ENCODE peak calls at places on chromosomes 7 and 10, in seven cellular contexts. One of them, this sample, is unnamed.
A peak's percentile ranks its signal among the peaks of the same experiment; 100 is the strongest.

GRCh38 chr7:23261843-23262452 is 15.4 kb downstream of the GPNMB start:
- DNase-seq in fibroblast of lung: peak; percentile 72
- DNase-seq in GM23338: peak; percentile 82
- DNase-seq in keratinocyte: no peak
- DNase-seq in H9: peak; percentile 69
- DNase-seq in PC-3: peak; percentile 72
- DNase-seq in osteoblast: peak; percentile 93
- DNase-seq in this sample: peak; percentile 75

GRCh38 chr10:59018977-59019376 is 157.5 kb upstream of the PHYHIPL start:
- DNase-seq in keratinocyte: no peak
- DNase-seq in osteoblast: no peak
- DNase-seq in H9: no peak
- DNase-seq in PC-3: no peak
- DNase-seq in fibroblast of lung: no peak
- DNase-seq in GM23338: no peak
- DNase-seq in this sample: no peak

GRCh38 chr7:13259908-13260307 is 572.5 kb downstream of the ARL4A start:
- DNase-seq in keratinocyte: no peak
- DNase-seq in PC-3: no peak
- DNase-seq in GM23338: no peak
- DNase-seq in osteoblast: no peak
- DNase-seq in H9: no peak
- DNase-seq in fibroblast of lung: no peak
- DNase-seq in this sample: no peak

GRCh38 chr10:133060022-133060421 is 27.7 kb upstream of the ADGRA1 start:
- DNase-seq in GM23338: no peak
- DNase-seq in osteoblast: no peak
- DNase-seq in fibroblast of lung: no peak
- DNase-seq in keratinocyte: no peak
- DNase-seq in H9: no peak
- DNase-seq in PC-3: no peak
- DNase-seq in this sample: no peak

GRCh38 chr10:97277551-97277950 is 14.9 kb downstream of the ARHGAP19 start:
- DNase-seq in PC-3: no peak
- DNase-seq in fibroblast of lung: no peak
- DNase-seq in osteoblast: no peak
- DNase-seq in GM23338: no peak
- DNase-seq in keratinocyte: no peak
- DNase-seq in H9: no peak
- DNase-seq in this sample: no peak

GRCh38 chr10:131568866-131569265 is 257.3 kb upstream of the TCERG1L start:
- DNase-seq in fibroblast of lung: no peak
- DNase-seq in keratinocyte: no peak
- DNase-seq in osteoblast: no peak
- DNase-seq in PC-3: no peak
- DNase-seq in H9: no peak
- DNase-seq in GM23338: no peak
- DNase-seq in this sample: no peak

GRCh38 chr10:53843691-53844362 is 957.2 kb downstream of the PCDH15 start:
- DNase-seq in H9: no peak
- DNase-seq in fibroblast of lung: peak; percentile 65
- DNase-seq in PC-3: peak; percentile 37
- DNase-seq in keratinocyte: no peak
- DNase-seq in osteoblast: no peak
- DNase-seq in GM23338: no peak
- DNase-seq in this sample: peak; percentile 89

GRCh38 chr7:111796671-111797070 is 234.4 kb upstream of the IMMP2L start:
- DNase-seq in H9: no peak
- DNase-seq in osteoblast: no peak
- DNase-seq in GM23338: peak; percentile 28
- DNase-seq in fibroblast of lung: peak; percentile 34
- DNase-seq in keratinocyte: no peak
- DNase-seq in PC-3: no peak
- DNase-seq in this sample: no peak

GRCh38 chr7:100049441-100050291 is at the start of gene ZSCAN21:
- DNase-seq in PC-3: peak; percentile 64
- DNase-seq in osteoblast: peak; percentile 97
- DNase-seq in GM23338: peak; percentile 96
- DNase-seq in H9: peak; percentile 87
- DNase-seq in keratinocyte: peak; percentile 41
- DNase-seq in fibroblast of lung: peak; percentile 84
- DNase-seq in this sample: peak; percentile 74

GRCh38 chr7:105024734-105025133 is 10.7 kb downstream of the KMT2E start:
- DNase-seq in osteoblast: no peak
- DNase-seq in PC-3: peak; percentile 72
- DNase-seq in keratinocyte: no peak
- DNase-seq in H9: no peak
- DNase-seq in fibroblast of lung: peak; percentile 90
- DNase-seq in GM23338: no peak
- DNase-seq in this sample: no peak

GRCh38 chr10:89566095-89566950 is 30.9 kb upstream of the SLC16A12 start:
- DNase-seq in GM23338: no peak
- DNase-seq in PC-3: no peak
- DNase-seq in fibroblast of lung: peak; percentile 60
- DNase-seq in osteoblast: no peak
- DNase-seq in H9: no peak
- DNase-seq in keratinocyte: no peak
- DNase-seq in this sample: no peak

GRCh38 chr10:130137077-130137448 is 872 bp downstream of the GLRX3 start:
- DNase-seq in PC-3: peak; percentile 17
- DNase-seq in keratinocyte: no peak
- DNase-seq in osteoblast: peak; percentile 90
- DNase-seq in fibroblast of lung: peak; percentile 24
- DNase-seq in GM23338: no peak
- DNase-seq in H9: no peak
- DNase-seq in this sample: no peak

GRCh38 chr10:130138479-130138866 is 2.3 kb downstream of the GLRX3 start:
- DNase-seq in fibroblast of lung: peak; percentile 38
- DNase-seq in keratinocyte: peak; percentile 94
- DNase-seq in osteoblast: peak; percentile 92
- DNase-seq in GM23338: no peak
- DNase-seq in H9: no peak
- DNase-seq in PC-3: peak; percentile 84
- DNase-seq in this sample: no peak

GRCh38 chr10:130135676-130136213 is 446 bp upstream of the GLRX3 start:
- DNase-seq in fibroblast of lung: no peak
- DNase-seq in GM23338: no peak
- DNase-seq in osteoblast: no peak
- DNase-seq in keratinocyte: no peak
- DNase-seq in H9: no peak
- DNase-seq in PC-3: no peak
- DNase-seq in this sample: no peak

GRCh38 chr10:130137659-130138478 is 1.7 kb downstream of the GLRX3 start:
- DNase-seq in fibroblast of lung: no peak
- DNase-seq in osteoblast: no peak
- DNase-seq in keratinocyte: no peak
- DNase-seq in H9: no peak
- DNase-seq in PC-3: no peak
- DNase-seq in GM23338: no peak
- DNase-seq in this sample: no peak

DNA sequence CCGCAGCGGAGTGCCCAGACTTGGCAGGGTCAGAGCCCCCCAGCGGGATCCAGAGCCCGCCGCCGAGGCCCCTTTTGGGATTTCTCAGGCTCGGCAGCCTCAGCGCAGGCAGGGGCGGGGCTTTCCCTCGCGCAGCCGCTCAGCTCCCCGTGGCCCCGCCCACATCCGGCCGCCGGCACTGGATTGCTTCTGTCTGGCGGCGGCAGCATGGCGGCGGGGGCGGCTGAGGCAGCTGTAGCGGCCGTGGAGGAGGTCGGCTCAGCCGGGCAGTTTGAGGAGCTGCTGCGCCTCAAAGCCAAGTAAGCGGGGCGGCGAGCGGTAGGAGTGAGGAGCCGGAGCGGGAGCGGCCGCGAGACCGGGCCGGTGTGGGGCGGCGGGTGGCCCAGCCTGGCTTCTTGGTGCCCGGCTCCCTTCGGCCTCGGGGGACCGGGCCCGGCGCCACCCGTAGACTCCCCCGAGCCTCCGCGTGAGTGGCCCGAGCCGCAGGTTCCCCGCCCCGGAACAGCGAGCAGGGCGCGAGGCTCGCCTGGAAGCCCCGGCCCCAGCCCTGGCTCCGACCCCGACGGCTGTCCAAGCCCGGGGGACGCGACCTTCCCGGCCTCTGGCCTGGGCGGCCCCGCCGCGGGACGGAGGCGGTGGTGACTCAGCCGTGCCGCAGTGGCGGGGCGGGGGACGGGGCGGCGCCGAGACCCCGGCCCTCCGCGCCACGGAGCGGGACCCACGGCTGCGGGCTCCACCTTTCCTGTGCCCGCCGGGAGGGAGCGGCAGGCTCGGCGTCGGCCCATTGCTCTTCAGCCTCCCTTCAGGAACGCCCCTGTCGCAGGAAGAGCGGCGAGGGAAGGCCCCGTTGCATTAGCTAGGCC is at the start of gene GLRX3:
- DNase-seq in keratinocyte: no peak
- DNase-seq in GM23338: peak; percentile 95
- DNase-seq in fibroblast of lung: peak; percentile 75
- DNase-seq in PC-3: peak; percentile 73
- DNase-seq in H9: peak; percentile 90
- DNase-seq in osteoblast: peak; percentile 99
- DNase-seq in this sample: peak; percentile 89
- H3K79me2 ChIP-seq in keratinocyte: peaks cover 50% of the 10 kb centered on the region
- H3K79me2 ChIP-seq in GM23338: peaks cover 52% of the 10 kb centered on the region
- H3K79me2 ChIP-seq in fibroblast of lung: peaks cover 48% of the 10 kb centered on the region
- H3K79me2 ChIP-seq in PC-3: peaks cover 51% of the 10 kb centered on the region
- H3K79me2 ChIP-seq in H9: peaks cover 27% of the 10 kb centered on the region
- H3K79me2 ChIP-seq in osteoblast: peaks cover 51% of the 10 kb centered on the region
- H3K79me2 ChIP-seq in this sample: peaks cover 53% of the 10 kb centered on the region

GRCh38 chr10:80356563-80356999 is at the start of the genes DYDC1 and DYDC2:
- DNase-seq in PC-3: no peak
- DNase-seq in H9: peak; percentile 94
- DNase-seq in keratinocyte: no peak
- DNase-seq in osteoblast: no peak
- DNase-seq in GM23338: peak; percentile 97
- DNase-seq in fibroblast of lung: peak; percentile 10
- DNase-seq in this sample: peak; percentile 67
- H2AFZ ChIP-seq in PC-3: no peak within 1 kb of the TSS
- H2AFZ ChIP-seq in H9: no peak within 1 kb of the TSS
- H2AFZ ChIP-seq in keratinocyte: peak within 1 kb of the TSS; percentile 49
- H2AFZ ChIP-seq in osteoblast: no peak within 1 kb of the TSS
- H2AFZ ChIP-seq in GM23338: peak within 1 kb of the TSS; percentile 95
- H2AFZ ChIP-seq in fibroblast of lung: no peak within 1 kb of the TSS
- H2AFZ ChIP-seq in this sample: peak within 1 kb of the TSS; percentile 53

GRCh38 chr7:158814637-158815036 is 14.7 kb downstream of the ESYT2 start:
- DNase-seq in keratinocyte: no peak
- DNase-seq in H9: no peak
- DNase-seq in PC-3: no peak
- DNase-seq in fibroblast of lung: no peak
- DNase-seq in GM23338: no peak
- DNase-seq in osteoblast: no peak
- DNase-seq in this sample: no peak

GRCh38 chr7:158816995-158817394 is 12.3 kb downstream of the ESYT2 start:
- DNase-seq in keratinocyte: no peak
- DNase-seq in H9: no peak
- DNase-seq in fibroblast of lung: no peak
- DNase-seq in PC-3: peak; percentile 86
- DNase-seq in GM23338: no peak
- DNase-seq in osteoblast: no peak
- DNase-seq in this sample: no peak

GRCh38 chr7:158815046-158815445 is 14.3 kb downstream of the ESYT2 start:
- DNase-seq in GM23338: peak; percentile 59
- DNase-seq in osteoblast: no peak
- DNase-seq in PC-3: no peak
- DNase-seq in keratinocyte: no peak
- DNase-seq in H9: peak; percentile 50
- DNase-seq in fibroblast of lung: no peak
- DNase-seq in this sample: no peak

GRCh38 chr7:158815471-158816128 is 13.7 kb downstream of the ESYT2 start:
- DNase-seq in H9: no peak
- DNase-seq in osteoblast: no peak
- DNase-seq in PC-3: no peak
- DNase-seq in keratinocyte: no peak
- DNase-seq in fibroblast of lung: no peak
- DNase-seq in GM23338: no peak
- DNase-seq in this sample: no peak

GRCh38 chr7:158816271-158816670 is 13.0 kb downstream of the ESYT2 start:
- DNase-seq in fibroblast of lung: no peak
- DNase-seq in osteoblast: no peak
- DNase-seq in GM23338: no peak
- DNase-seq in H9: no peak
- DNase-seq in keratinocyte: no peak
- DNase-seq in PC-3: no peak
- DNase-seq in this sample: no peak
- H3K79me2 ChIP-seq in fibroblast of lung: peaks cover 71% of the 10 kb centered on the region
- H3K79me2 ChIP-seq in osteoblast: peaks cover 79% of the 10 kb centered on the region
- H3K79me2 ChIP-seq in GM23338: peaks cover 90% of the 10 kb centered on the region
- H3K79me2 ChIP-seq in H9: peaks cover 20% of the 10 kb centered on the region
- H3K79me2 ChIP-seq in keratinocyte: peaks cover 76% of the 10 kb centered on the region
- H3K79me2 ChIP-seq in PC-3: peaks cover 88% of the 10 kb centered on the region
- H3K79me2 ChIP-seq in this sample: peaks cover 93% of the 10 kb centered on the region

GRCh38 chr10:13115832-13116793 is 16.1 kb downstream of the OPTN start:
- DNase-seq in H9: no peak
- DNase-seq in fibroblast of lung: no peak
- DNase-seq in osteoblast: peak; percentile 36
- DNase-seq in keratinocyte: no peak
- DNase-seq in GM23338: no peak
- DNase-seq in PC-3: no peak
- DNase-seq in this sample: no peak
- H2AFZ ChIP-seq in H9: no peak overlapping the region
- H2AFZ ChIP-seq in fibroblast of lung: no peak overlapping the region
- H2AFZ ChIP-seq in osteoblast: no peak overlapping the region
- H2AFZ ChIP-seq in keratinocyte: no peak overlapping the region
- H2AFZ ChIP-seq in GM23338: no peak overlapping the region
- H2AFZ ChIP-seq in PC-3: no peak overlapping the region
- H2AFZ ChIP-seq in this sample: no peak overlapping the region

GRCh38 chr7:129898007-129898406 is 54.8 kb downstream of the UBE2H start:
- DNase-seq in GM23338: no peak
- DNase-seq in keratinocyte: no peak
- DNase-seq in PC-3: no peak
- DNase-seq in H9: no peak
- DNase-seq in osteoblast: peak; percentile 70
- DNase-seq in fibroblast of lung: no peak
- DNase-seq in this sample: no peak
- H3K79me2 ChIP-seq in GM23338: peaks cover 98% of the 10 kb centered on the region
- H3K79me2 ChIP-seq in keratinocyte: peaks cover 64% of the 10 kb centered on the region
- H3K79me2 ChIP-seq in PC-3: peaks cover 31% of the 10 kb centered on the region
- H3K79me2 ChIP-seq in H9: peaks cover 1% of the 10 kb centered on the region
- H3K79me2 ChIP-seq in osteoblast: peaks cover 54% of the 10 kb centered on the region
- H3K79me2 ChIP-seq in fibroblast of lung: peaks cover 1% of the 10 kb centered on the region
- H3K79me2 ChIP-seq in this sample: peaks cover 98% of the 10 kb centered on the region